ENCODE peak calls at places on chromosomes 4 and X, in five cellular contexts. J is AG04450, G is GM23338, O is uterus, M is chondrocyte. D is an unnamed sample.

GRCh38 chrX:47523713-47524166 is 37.3 kb upstream of the ARAF start:
- DNase-seq in O (no peak), M (no peak), J (no peak), G (no peak), D (no peak)

GRCh38 chrX:49039598-49040375 is 3.4 kb downstream of the TFE3 start:
- DNase-seq in M (no peak), O (peak; percentile 78), G (peak; percentile 95), J (peak; percentile 81), D (peak; percentile 95)

GRCh38 chr4:173504181-173504503 is 25.9 kb downstream of the HAND2 start:
- DNase-seq in M (no peak), J (no peak), G (peak; percentile 28), O (no peak), D (no peak)

GRCh38 chr4:113148925-113149324 is 99.5 kb downstream of the ANK2 start:
- DNase-seq in J (no peak), G (peak; percentile 62), O (no peak), M (no peak), D (no peak)

GRCh38 chrX:70525733-70526132 is 81.1 kb downstream of the DLG3 start:
- DNase-seq in O (no peak), G (no peak), M (no peak), J (no peak), D (no peak)

GRCh38 chr4:95363966-95364365 is 184.8 kb downstream of the UNC5C start:
- DNase-seq in G (no peak), M (no peak), O (no peak), J (no peak), D (no peak)

GRCh38 chr4:130090427-130090826 is 994.5 kb downstream of the C4orf33 start:
- DNase-seq in M (no peak), G (no peak), J (no peak), O (no peak), D (no peak)

GRCh38 chr4:10565166-10565780 is 108.0 kb upstream of the ZNF518B start:
- DNase-seq in M (no peak), J (no peak), O (no peak), G (no peak), D (no peak)

GRCh38 chr4:139007640-139008039 is 7.9 kb upstream of the NOCT start:
- DNase-seq in O (no peak), J (no peak), G (no peak), M (no peak), D (no peak)

GRCh38 chr4:2830632-2831610 is 12.7 kb upstream of the ADD1 start:
- DNase-seq in J (no peak), M (peak; percentile 87), G (no peak), O (no peak), D (no peak)

GRCh38 chrX:21756785-21757529 is 959 bp downstream of the SMPX start:
- DNase-seq in J (no peak), O (no peak), G (no peak), M (no peak), D (no peak)

GRCh38 chr4:8082517-8083055 is 76.0 kb downstream of the ABLIM2 start:
- DNase-seq in G (no peak), M (no peak), J (no peak), O (no peak), D (peak; percentile 70)

GRCh38 chrX:54817220-54817820 is 9.8 kb downstream of the MAGED2 start:
- DNase-seq in O (no peak), J (no peak), M (no peak), G (no peak), D (no peak)

GRCh38 chr4:5051210-5051691 is at the start of gene STK32B:
- DNase-seq in G (peak; percentile 87), O (peak; percentile 59), J (peak; percentile 41), M (peak; percentile 90), D (peak; percentile 45)

GRCh38 chr4:77699731-77700210 is 94.2 kb downstream of the CXCL13 start:
- DNase-seq in G (peak; percentile 72), M (no peak), O (no peak), J (peak; percentile 82), D (peak; percentile 68)

GRCh38 chr4:76977731-76978350 is 28.3 kb downstream of the SEPTIN11 start:
- DNase-seq in J (peak; percentile 50), O (no peak), G (no peak), M (no peak), D (no peak)

GRCh38 chrX:135981662-135982061 is 3.6 kb upstream of the SLC9A6 start:
- DNase-seq in O (no peak), G (no peak), M (no peak), J (no peak), D (no peak)

GRCh38 chr4:87555751-87556619 is 26.8 kb upstream of the SPARCL1 start:
- DNase-seq in G (no peak), J (no peak), M (no peak), O (no peak), D (peak; percentile 94)

GRCh38 chr4:22712541-22712940 is 19.8 kb downstream of the GBA3 start:
- DNase-seq in M (no peak), J (no peak), G (no peak), O (no peak), D (no peak)

GRCh38 chrX:40061871-40062524 is 35.8 kb downstream of the BCOR start:
- DNase-seq in J (no peak), O (no peak), M (peak; percentile 86), G (no peak), D (no peak)

GRCh38 chr4:121155893-121156292 is 8.2 kb downstream of the TNIP3 start:
- DNase-seq in G (no peak), O (no peak), J (peak; percentile 54), M (no peak), D (peak; percentile 87)

DNA sequence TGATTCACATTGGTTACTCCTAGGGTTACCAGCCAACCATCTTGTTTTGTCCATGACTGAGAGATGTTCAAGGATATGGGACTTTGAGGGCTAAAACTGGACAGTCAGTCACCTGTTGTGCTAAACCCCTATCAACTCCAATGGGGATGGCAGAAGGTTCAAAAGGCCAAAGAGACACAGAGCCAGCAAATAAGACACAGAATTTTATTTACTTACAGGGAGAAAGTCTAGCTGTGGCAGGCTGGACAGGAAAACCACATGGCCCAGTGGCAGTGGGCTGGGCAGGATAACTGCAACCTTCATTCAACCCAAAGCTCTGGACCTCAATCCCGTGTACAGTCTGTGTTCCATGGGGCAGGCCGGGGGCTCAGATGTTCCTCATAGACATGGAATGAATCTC is 326.7 kb upstream of the RPS6KA3 start:
- DNase-seq in M (no peak), J (no peak), O (no peak), G (no peak), D (no peak)
- TF ChIP-seq CTCF in M (no peak), J (no peak), O (no peak), G (no peak), D (no peak)

DNA sequence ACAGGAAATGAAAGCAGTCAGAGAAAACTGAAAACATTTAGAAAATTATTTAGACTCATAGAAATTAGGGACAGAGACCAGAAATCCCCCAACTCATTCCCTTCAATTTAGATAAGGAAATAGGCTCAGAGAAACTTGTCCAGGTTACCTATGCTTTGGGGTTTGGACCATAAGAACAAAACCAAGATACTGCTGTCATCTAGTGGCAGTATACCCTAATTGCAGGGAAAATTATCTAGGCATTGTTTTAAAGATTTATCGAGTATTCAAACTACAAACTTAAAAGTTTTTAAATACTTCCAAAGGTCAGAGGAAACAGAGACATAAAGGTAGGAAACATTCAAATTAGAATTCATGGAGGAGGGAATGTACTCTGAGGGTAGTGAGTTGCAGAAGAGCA is 67.0 kb upstream of the KLHL13 start:
- DNase-seq in M (no peak), G (peak; percentile 45), O (no peak), J (no peak), D (no peak)
- TF ChIP-seq CTCF in M (peak; percentile 8), G (peak; percentile 71), O (no peak), J (no peak), D (no peak)

DNA sequence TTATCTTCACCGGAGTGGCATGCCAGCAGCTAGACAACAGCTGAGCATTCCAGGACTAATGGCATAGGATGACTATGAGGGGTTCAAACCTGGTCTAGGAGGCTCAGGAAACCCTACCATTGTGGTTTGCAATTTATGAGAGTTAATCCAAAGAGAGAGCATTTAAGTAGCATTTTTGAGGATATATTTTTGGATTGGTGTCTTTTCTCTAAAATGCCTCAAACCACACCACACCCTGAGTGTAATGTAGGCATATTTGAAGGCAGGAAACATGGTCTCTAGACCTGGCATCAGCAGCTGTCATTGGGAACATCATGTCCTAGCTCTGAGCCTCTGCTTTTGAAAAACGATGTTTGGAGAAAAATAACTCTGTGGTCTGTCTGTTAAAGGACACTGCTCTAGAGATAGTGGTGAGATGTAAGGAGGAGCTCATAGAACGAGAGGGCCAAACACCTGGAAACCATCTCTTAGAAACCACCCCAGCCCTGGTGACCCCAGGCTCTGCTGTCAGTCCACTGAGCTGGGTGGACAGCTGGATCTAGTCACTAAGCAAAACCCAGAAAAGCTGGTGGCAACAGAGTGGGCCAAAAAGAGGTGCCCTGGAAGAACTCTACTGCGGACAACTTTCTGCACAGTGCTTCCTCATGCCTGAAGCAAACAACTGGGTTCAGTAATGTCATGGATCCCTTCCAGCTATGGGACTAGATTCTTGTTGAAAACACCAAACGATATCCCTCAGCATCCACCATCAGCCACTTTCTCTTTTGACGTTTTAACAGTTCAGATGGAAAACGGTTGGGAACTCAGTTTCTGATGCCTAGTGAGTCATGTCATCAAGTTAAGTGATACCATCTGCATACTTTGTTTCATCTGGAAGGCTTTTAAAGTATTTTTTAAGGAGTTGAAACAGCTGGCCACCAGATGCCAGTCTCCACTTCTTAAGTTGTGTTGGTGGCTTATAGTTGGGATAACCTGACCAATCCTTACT is 100.2 kb upstream of the C1QTNF7 start:
- DNase-seq in M (no peak), O (no peak), G (no peak), J (peak; percentile 92), D (no peak)
- TF ChIP-seq CTCF in M (peak; percentile 70), O (no peak), G (no peak), J (no peak), D (no peak)

DNA sequence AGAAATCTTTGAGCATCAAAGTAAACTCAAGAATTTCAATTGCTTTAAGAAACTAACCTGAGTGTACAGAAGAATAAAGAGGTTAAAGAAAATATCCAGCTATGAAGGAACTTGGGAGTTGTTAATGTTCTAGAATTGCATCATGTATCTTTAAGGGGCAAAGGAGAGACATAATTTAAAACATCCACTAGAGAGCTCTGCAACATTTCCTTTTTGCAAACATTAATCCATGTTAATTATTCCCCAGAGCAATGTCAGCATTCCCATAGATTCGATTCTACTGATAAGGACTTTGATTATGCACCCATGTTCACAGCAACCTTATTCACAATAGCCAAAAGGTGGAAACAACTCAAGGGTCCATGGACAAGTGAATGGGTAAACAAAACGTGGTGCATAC is 80.2 kb upstream of the SORBS2 start:
- DNase-seq in O (no peak), M (no peak), G (no peak), J (no peak), D (no peak)
- TF ChIP-seq CTCF in O (no peak), M (peak; percentile 41), G (no peak), J (no peak), D (no peak)

GRCh38 chr4:153781717-153782416 is 7.0 kb downstream of the SFRP2 start:
- DNase-seq in G (peak; percentile 55), M (no peak), J (no peak), O (no peak), D (peak; percentile 76)
- TF ChIP-seq CTCF in G (peak; percentile 23), M (peak; percentile 24), J (no peak), O (no peak), D (no peak)

GRCh38 chrX:101394372-101394771 is 3.6 kb downstream of the RPL36A start:
- DNase-seq in J (no peak), M (no peak), O (no peak), G (no peak), D (no peak)

GRCh38 chrX:101393530-101394305 is 2.9 kb downstream of the RPL36A start:
- DNase-seq in G (no peak), O (no peak), M (no peak), J (no peak), D (no peak)

GRCh38 chrX:101388604-101389003 is 2.2 kb upstream of the RPL36A start:
- DNase-seq in G (no peak), J (no peak), M (no peak), O (no peak), D (no peak)

GRCh38 chrX:101391831-101392230 is 1.0 kb downstream of the RPL36A start:
- DNase-seq in J (no peak), M (no peak), O (no peak), G (no peak), D (no peak)

GRCh38 chrX:101390664-101391525 is at the start of gene RPL36A:
- DNase-seq in M (peak; percentile 94), G (peak; percentile 94), O (peak; percentile 84), J (peak; percentile 72), D (peak; percentile 87)
- TF ChIP-seq CTCF in M (peak; percentile 81), G (peak; percentile 51), O (peak; percentile 69), J (peak; percentile 77), D (peak; percentile 40)

D was measured in MCF 10A.